ENCODE peak calls at places on chromosomes 5 and 9, in ten cellular contexts. H is ovary, L is adrenal gland, A is heart left ventricle, F is right lobe of liver, U is left ventricle myocardium inferior, B is SJSA1, S is neuronal stem cell, J is mesenchymal stem cell, W is neural progenitor cell. M is an unnamed sample. For H3K27me3, H3K36me3 and H3K4me1, the result is how much of the 10 kb centered on the place peaks cover.

GRCh38 chr9:89843591-89843990 is 238.8 kb downstream of the GADD45G start:
- DNase-seq in H (no peak), L (peak), A (no peak), F (no peak), U (no peak), B (no peak), S (no peak), J (no peak), W (no peak), M (no peak)

GRCh38 chr5:101897914-101898313 is 398.2 kb downstream of the SLCO4C1 start:
- DNase-seq in H (no peak), L (no peak), A (no peak), F (no peak), U (no peak), B (no peak), S (no peak), J (peak), W (peak), M (no peak)

GRCh38 chr9:138120511-138121437 is 243.2 kb downstream of the CACNA1B start:
- DNase-seq in H (no peak), L (no peak), A (no peak), F (no peak), U (no peak), B (no peak), S (no peak), J (no peak), W (no peak), M (no peak)

GRCh38 chr5:97591781-97592180 is 408.7 kb upstream of the RIOK2 start:
- DNase-seq in H (no peak), L (no peak), A (no peak), F (no peak), U (no peak), B (no peak), S (no peak), J (no peak), W (no peak), M (no peak)

GRCh38 chr5:146130440-146131045 is 25.2 kb upstream of the PLAC8L1 start:
- DNase-seq in H (no peak), L (no peak), A (no peak), F (no peak), U (no peak), B (no peak), S (peak), J (peak), W (peak), M (peak)

GRCh38 chr5:159987031-159987674 is 21.8 kb upstream of the TTC1 start:
- DNase-seq in H (peak), L (peak), A (peak), F (peak), U (peak), B (peak), S (peak), J (peak), W (peak), M (peak)

GRCh38 chr5:116492016-116492623 is 82.5 kb downstream of the SEMA6A start:
- DNase-seq in H (no peak), L (no peak), A (no peak), F (no peak), U (no peak), B (peak), S (no peak), J (peak), W (no peak), M (peak)

GRCh38 chr5:96761618-96762017 is 46.1 kb downstream of the ERAP1 start:
- DNase-seq in H (no peak), L (no peak), A (no peak), F (no peak), U (no peak), B (no peak), S (no peak), J (no peak), W (no peak), M (no peak)

GRCh38 chr5:35145671-35146317 is 84.5 kb downstream of the PRLR start:
- DNase-seq in H (no peak), L (no peak), A (no peak), F (no peak), U (no peak), B (no peak), S (no peak), J (no peak), W (no peak), M (no peak)

GRCh38 chr5:84381501-84382362 is 2.9 kb downstream of the EDIL3 start:
- DNase-seq in H (no peak), L (no peak), A (no peak), F (no peak), U (no peak), B (no peak), S (no peak), J (peak), W (no peak), M (no peak)
- H3K27me3 ChIP-seq in H (under half), L (under half), A (under half), F (under half), U (half or more), B (under half), S (under half), J (under half), W (half or more), M (under half)

GRCh38 chr9:110121170-110121569 is 86.8 kb downstream of the C9orf152 start:
- DNase-seq in H (no peak), L (no peak), A (no peak), F (no peak), U (no peak), B (no peak), S (no peak), J (no peak), W (no peak), M (no peak)
- H3K36me3 ChIP-seq in H (under half), L (under half), A (under half), F (under half), U (under half), B (under half), S (under half), J (under half), W (under half), M (under half)

GRCh38 chr9:131400627-131401026 is 6.7 kb downstream of the PRRC2B start:
- DNase-seq in H (no peak), L (no peak), A (no peak), F (no peak), U (no peak), B (no peak), S (no peak), J (no peak), W (no peak), M (no peak)
- H3K4me1 ChIP-seq in H (under half), L (half or more), A (half or more), F (half or more), U (half or more), B (half or more), S (half or more), J (under half), W (half or more), M (under half)

GRCh38 chr9:33366979-33367480 is 35.3 kb downstream of the AQP7 start:
- DNase-seq in H (no peak), L (no peak), A (no peak), F (no peak), U (no peak), B (no peak), S (no peak), J (no peak), W (no peak), M (no peak)
- H3K27me3 ChIP-seq in H (under half), L (under half), A (under half), F (under half), U (under half), B (under half), S (under half), J (under half), W (under half), M (under half)

GRCh38 chr5:33792559-33792958 is 99.2 kb downstream of the ADAMTS12 start:
- DNase-seq in H (no peak), L (no peak), A (no peak), F (no peak), U (no peak), B (no peak), S (no peak), J (no peak), W (no peak), M (no peak)

GRCh38 chr5:33789558-33789957 is 102.2 kb downstream of the ADAMTS12 start:
- DNase-seq in H (no peak), L (no peak), A (no peak), F (no peak), U (no peak), B (no peak), S (no peak), J (peak), W (no peak), M (no peak)

GRCh38 chr5:33795532-33795931 is 96.3 kb downstream of the ADAMTS12 start:
- DNase-seq in H (no peak), L (no peak), A (no peak), F (no peak), U (no peak), B (no peak), S (peak), J (no peak), W (peak), M (no peak)

GRCh38 chr5:33794550-33795300 is 97.1 kb downstream of the ADAMTS12 start:
- DNase-seq in H (no peak), L (no peak), A (no peak), F (no peak), U (no peak), B (no peak), S (no peak), J (peak), W (no peak), M (no peak)

DNA sequence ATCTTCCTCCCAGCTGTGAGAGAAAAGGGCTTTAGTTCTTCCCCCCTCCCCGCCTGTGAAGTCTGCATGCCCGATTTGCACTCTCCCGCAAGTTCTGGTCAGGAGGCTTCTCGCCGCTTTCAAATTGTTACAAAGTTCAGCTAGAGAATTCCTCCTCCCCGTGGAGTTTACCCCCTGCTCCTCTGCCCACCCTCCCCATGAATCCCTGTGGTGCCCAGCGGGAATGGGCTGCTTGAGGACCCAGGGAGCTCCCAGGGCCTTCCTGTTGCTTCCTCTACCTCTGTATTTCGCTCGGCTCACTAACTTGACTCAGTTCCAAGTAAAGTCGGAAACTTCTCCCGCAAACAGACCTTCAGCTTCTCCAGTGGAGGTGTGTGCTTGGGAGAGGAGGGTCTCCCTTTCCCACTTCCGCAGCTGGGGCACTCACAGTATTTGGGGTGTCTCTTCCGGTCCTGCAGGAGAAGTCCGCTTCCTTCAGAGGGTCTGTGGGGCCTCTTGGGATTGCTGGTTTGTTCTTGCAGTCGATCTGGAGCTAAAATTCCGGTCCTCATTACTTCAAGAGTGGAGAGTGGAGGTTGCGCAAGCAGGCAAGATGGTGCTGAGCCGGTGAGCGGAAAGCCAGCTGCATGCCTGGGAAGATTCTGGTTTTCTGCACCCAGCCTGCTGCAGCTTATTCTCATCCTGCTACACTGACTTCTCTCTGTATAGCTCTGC is 97.8 kb downstream of the ADAMTS12 start:
- DNase-seq in H (no peak), L (no peak), A (no peak), F (no peak), U (no peak), B (no peak), S (no peak), J (peak), W (peak), M (no peak)
- H3K36me3 ChIP-seq in H (under half), L (under half), A (under half), F (under half), U (under half), B (under half), S (under half), J (under half), W (under half), M (under half)

DNA sequence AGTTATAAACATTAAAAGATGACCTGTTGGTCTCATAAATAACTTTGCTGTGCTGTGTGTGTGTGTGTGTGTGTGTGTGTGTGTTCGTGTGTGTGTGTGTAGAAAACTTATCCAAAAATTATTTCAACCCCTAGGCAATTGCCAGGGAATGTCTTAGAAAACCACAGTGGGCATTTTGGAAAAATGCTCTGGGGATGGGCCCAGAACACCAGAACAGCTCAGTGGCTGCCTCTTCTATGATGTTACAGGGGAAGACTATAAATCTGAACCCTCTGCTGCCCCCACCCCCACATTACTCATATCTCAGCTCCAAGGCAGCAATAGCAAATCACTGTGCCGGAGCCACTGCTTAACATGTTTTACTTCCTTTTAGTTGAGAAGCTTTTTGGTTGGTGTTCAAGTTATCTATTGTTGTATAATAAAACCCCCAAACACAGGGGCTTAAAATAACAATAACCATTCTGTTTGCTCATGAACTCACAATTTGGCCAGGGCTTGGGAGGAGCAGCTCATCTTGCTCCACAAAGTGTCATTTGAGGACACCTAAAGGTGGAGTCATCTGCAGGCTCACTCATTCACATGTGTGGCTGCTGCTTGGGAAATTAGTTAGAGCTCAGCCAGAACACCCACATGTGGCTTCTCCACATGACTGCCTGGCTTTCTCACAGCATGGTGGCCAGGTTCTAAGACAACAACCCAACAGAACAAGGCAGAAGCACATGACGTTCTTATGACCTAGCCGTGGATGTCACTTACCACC is 40.4 kb downstream of the ACTBL2 start:
- DNase-seq in H (no peak), L (no peak), A (peak), F (no peak), U (no peak), B (peak), S (no peak), J (peak), W (no peak), M (no peak)
- H3K4me1 ChIP-seq in H (under half), L (under half), A (under half), F (under half), U (under half), B (under half), S (under half), J (under half), W (under half), M (under half)

DNA sequence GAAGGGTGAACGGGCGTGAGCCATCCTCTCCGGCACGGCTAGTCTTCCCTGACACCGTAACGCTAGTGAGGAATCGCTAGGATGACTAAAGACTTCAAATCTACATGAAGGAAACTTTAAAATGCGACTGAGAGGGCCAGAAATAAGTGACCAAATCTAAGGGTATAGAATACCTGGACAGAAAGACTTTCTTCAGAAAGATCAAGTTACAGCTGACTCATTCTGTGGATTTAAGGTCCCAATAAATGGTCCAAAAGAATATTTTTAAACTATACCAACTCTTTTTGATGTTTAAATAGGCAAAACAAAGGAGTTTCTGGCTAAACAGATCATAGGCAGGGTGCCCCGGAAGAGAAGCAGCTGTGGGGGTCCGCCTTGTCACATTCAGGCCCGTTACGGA is 38.9 kb upstream of the CEP72 start:
- DNase-seq in H (no peak), L (no peak), A (no peak), F (no peak), U (no peak), B (peak), S (no peak), J (no peak), W (no peak), M (no peak)
- H3K27me3 ChIP-seq in H (under half), L (under half), A (under half), F (under half), U (half or more), B (half or more), S (under half), J (under half), W (under half), M (under half)

DNA sequence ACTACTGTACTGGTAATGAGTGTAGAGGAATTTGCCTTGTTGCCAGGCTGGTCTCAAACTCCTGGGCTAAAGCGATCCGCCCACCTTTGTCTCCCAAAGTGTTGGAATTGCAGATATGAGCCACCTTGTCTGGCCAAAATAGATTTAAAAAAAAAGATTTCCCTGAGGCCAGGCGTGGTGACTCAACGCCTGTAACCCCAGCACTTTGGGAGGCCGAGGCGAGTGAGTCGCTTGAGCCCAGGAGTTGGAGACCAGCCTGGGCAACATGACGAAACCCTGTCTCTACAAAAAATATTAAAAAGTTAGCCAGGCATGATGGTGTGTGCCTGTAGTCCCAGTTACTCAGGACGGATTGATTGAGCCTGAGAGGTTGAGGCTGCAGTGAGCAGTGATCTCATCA is 62.5 kb downstream of the IPO11 start:
- DNase-seq in H (no peak), L (peak), A (no peak), F (no peak), U (no peak), B (peak), S (no peak), J (peak), W (no peak), M (no peak)
- H3K36me3 ChIP-seq in H (under half), L (under half), A (under half), F (under half), U (under half), B (under half), S (under half), J (under half), W (under half), M (under half)

DNA sequence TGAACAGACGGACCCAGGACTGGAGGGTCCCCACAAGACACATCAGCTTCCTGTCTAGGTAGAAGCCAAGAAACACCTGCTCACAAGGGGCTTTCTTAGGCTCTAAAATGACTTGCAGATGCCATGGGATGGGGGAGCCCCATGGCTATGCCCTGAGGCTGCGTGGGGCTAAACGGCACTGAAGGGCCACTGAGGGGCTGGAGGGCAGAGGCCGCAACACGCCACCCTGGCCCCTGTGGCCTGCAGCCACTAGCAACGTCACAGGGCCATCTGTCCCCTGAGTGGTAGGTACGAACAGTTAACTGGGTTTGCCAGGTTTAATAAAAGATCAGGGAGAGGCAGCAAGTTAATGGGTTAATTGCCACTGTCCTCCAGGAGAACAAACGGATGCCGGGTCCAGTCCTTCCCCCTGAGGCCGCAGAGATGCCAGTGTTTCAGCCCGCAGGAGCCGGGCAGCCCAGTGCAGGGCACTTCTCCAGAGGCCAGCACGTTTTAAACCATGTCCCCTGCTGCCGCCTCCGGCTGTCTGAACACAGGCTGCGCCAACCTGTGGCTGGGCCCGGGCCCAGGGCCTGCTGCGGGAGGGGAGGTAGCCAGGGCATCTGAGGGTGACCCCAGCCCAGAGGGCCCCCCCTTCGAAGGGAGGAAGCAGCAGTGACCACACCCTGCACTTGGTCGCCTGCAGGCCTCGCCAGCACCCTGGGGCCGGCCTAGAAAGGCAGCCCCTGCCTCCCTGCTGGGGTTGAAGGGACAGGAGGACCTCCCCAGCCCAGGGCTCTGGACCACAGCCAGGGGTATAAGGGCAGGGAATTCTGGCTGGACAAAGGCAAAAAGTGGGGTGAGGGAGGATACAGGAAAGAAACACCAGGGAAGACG is 227.4 kb downstream of the FANCC start:
- DNase-seq in H (no peak), L (no peak), A (peak), F (peak), U (peak), B (peak), S (no peak), J (no peak), W (no peak), M (no peak)
- H3K4me1 ChIP-seq in H (under half), L (under half), A (half or more), F (under half), U (half or more), B (half or more), S (under half), J (half or more), W (under half), M (under half)